ENCODE peak calls at places on chromosomes 12 and 14, in nine cellular contexts. D is stomach, B is HepG2, H is SK-N-SH, P is GM12878, Y is K562, E is transverse colon, W is upper lobe of left lung, L is H1. S is an unnamed sample.

GRCh38 chr12:79830425-79830824 is 104.5 kb downstream of the PPP1R12A start:
- DNase-seq in B (no peak), E (no peak), P (no peak), Y (no peak), H (no peak), L (no peak), D (no peak), W (no peak), S (no peak)

GRCh38 chr14:35144029-35144428 is 21.7 kb downstream of the PRORP start:
- DNase-seq in P (no peak), D (no peak), E (no peak), L (no peak), Y (no peak), H (no peak), W (no peak), B (peak), S (no peak)

GRCh38 chr12:4881665-4882064 is 28.0 kb upstream of the KCNA1 start:
- DNase-seq in E (no peak), B (no peak), Y (no peak), L (no peak), H (no peak), D (no peak), P (no peak), W (no peak), S (no peak)

GRCh38 chr14:76641541-76641940 is 119.7 kb upstream of the VASH1 start:
- DNase-seq in W (no peak), L (no peak), B (no peak), Y (no peak), H (no peak), E (no peak), P (no peak), D (no peak), S (no peak)

GRCh38 chr12:2624543-2625266 is 170.1 kb upstream of the FKBP4 start:
- DNase-seq in B (no peak), D (no peak), Y (peak), L (peak), E (no peak), P (no peak), W (no peak), H (peak), S (no peak)

GRCh38 chr12:49020441-49020840 is 1.9 kb upstream of the PRKAG1 start:
- DNase-seq in H (peak), D (no peak), P (no peak), Y (no peak), W (no peak), L (no peak), B (no peak), E (peak), S (no peak)

GRCh38 chr12:72272731-72273498 is 745 bp downstream of the TRHDE start:
- DNase-seq in H (peak), B (no peak), E (no peak), D (no peak), W (peak), P (no peak), Y (no peak), L (no peak), S (no peak)

GRCh38 chr12:116426391-116427136 is 132.6 kb upstream of the MAP1LC3B2 start:
- DNase-seq in D (no peak), P (no peak), B (no peak), Y (peak), W (no peak), E (peak), H (peak), L (peak), S (peak)

GRCh38 chr14:68705741-68706283 is 87.1 kb downstream of the ZFP36L1 start:
- DNase-seq in P (no peak), B (no peak), Y (no peak), D (peak), H (no peak), W (peak), E (peak), L (no peak), S (no peak)

GRCh38 chr14:104118006-104118844 is 20.2 kb upstream of the KIF26A start:
- DNase-seq in B (no peak), L (no peak), H (peak), D (peak), P (no peak), E (peak), Y (no peak), W (no peak), S (no peak)

GRCh38 chr14:100896369-100897060 is 7.0 kb downstream of the RTL1 start:
- DNase-seq in E (no peak), L (no peak), D (no peak), P (no peak), Y (no peak), W (no peak), B (no peak), H (peak), S (no peak)

GRCh38 chr14:68864301-68864810 is 71.5 kb upstream of the ZFP36L1 start:
- DNase-seq in D (no peak), Y (no peak), H (no peak), L (no peak), W (no peak), E (no peak), B (no peak), P (no peak), S (no peak)

GRCh38 chr12:124411291-124411878 is 116.5 kb downstream of the RFLNA start:
- DNase-seq in D (no peak), P (no peak), L (no peak), E (peak), Y (no peak), H (peak), W (no peak), B (no peak), S (peak)

GRCh38 chr14:61218765-61219164 is 62.4 kb downstream of the TMEM30B start:
- DNase-seq in P (no peak), B (no peak), E (no peak), D (no peak), L (no peak), W (no peak), H (peak), Y (no peak), S (no peak)

GRCh38 chr12:4701863-4702262 is 18.3 kb upstream of the GALNT8 start:
- DNase-seq in P (no peak), H (no peak), D (no peak), B (no peak), L (no peak), W (no peak), Y (no peak), E (no peak), S (peak)

GRCh38 chr14:50070230-50070629 is 46.1 kb downstream of the VCPKMT start:
- DNase-seq in B (no peak), L (no peak), P (no peak), E (no peak), D (no peak), W (no peak), Y (no peak), H (no peak), S (no peak)

GRCh38 chr14:73753043-73753886 is 39.1 kb upstream of the PNMA1 start:
- DNase-seq in D (peak), L (no peak), W (peak), B (peak), P (no peak), Y (peak), E (peak), H (peak), S (no peak)

GRCh38 chr14:71242237-71242748 is 335.0 kb downstream of the PCNX1 start:
- DNase-seq in Y (no peak), W (no peak), D (no peak), H (peak), E (no peak), P (no peak), B (no peak), L (no peak), S (no peak)

GRCh38 chr12:72264548-72265175 is 7.5 kb upstream of the TRHDE start:
- DNase-seq in B (peak), D (no peak), H (peak), Y (peak), L (no peak), E (no peak), W (no peak), P (no peak), S (no peak)

GRCh38 chr14:77074969-77075368 is 23.1 kb upstream of the CIPC start:
- DNase-seq in D (no peak), P (no peak), B (no peak), W (no peak), Y (no peak), H (no peak), E (no peak), L (no peak), S (no peak)

GRCh38 chr14:101478096-101478495 is 83.2 kb upstream of the DIO3 start:
- DNase-seq in H (no peak), D (peak), L (no peak), P (no peak), Y (no peak), E (no peak), W (no peak), B (no peak), S (no peak)

GRCh38 chr12:9741726-9742125 is 8.8 kb upstream of the CLECL1 start:
- DNase-seq in L (no peak), E (peak), B (no peak), D (peak), W (peak), H (no peak), P (peak), Y (no peak), S (no peak)

GRCh38 chr12:41223600-41223999 is 35.5 kb downstream of the PDZRN4 start:
- DNase-seq in P (no peak), B (no peak), D (no peak), L (no peak), E (no peak), W (no peak), H (no peak), Y (no peak), S (no peak)

GRCh38 chr12:93572712-93573551 is 457 bp downstream of the SOCS2 start:
- DNase-seq in Y (peak), B (no peak), H (peak), D (no peak), E (peak), W (no peak), P (no peak), L (no peak), S (no peak)

GRCh38 chr14:70036665-70037064 is 152.1 kb downstream of the SLC8A3 start:
- DNase-seq in D (no peak), P (no peak), L (no peak), H (no peak), B (peak), Y (no peak), W (no peak), E (no peak), S (no peak)

GRCh38 chr14:104107611-104108569 is 22.4 kb downstream of the ASPG start:
- DNase-seq in E (peak), P (no peak), H (peak), Y (peak), B (no peak), W (peak), L (no peak), D (peak), S (no peak)

GRCh38 chr14:64707661-64708060 is 3.4 kb downstream of the PLEKHG3 start:
- DNase-seq in L (no peak), D (no peak), Y (no peak), W (peak), P (no peak), H (no peak), E (peak), B (peak), S (no peak)

GRCh38 chr12:25364529-25365339 is 114.0 kb upstream of the KRAS start:
- DNase-seq in Y (no peak), D (no peak), B (no peak), E (no peak), H (peak), P (no peak), L (no peak), W (no peak), S (no peak)

GRCh38 chr12:32947203-32947795 is 50.7 kb upstream of the PKP2 start:
- DNase-seq in D (no peak), W (no peak), L (no peak), Y (peak), H (peak), B (peak), P (no peak), E (no peak), S (no peak)

GRCh38 chr12:65728913-65729793 is 95.1 kb upstream of the HMGA2 start:
- DNase-seq in Y (no peak), B (no peak), E (peak), D (no peak), H (no peak), P (no peak), W (no peak), L (no peak), S (peak)

GRCh38 chr14:81206115-81206514 is 14.6 kb downstream of the GTF2A1 start:
- DNase-seq in P (no peak), Y (no peak), E (no peak), L (no peak), D (no peak), W (no peak), B (peak), H (no peak), S (no peak)
- TF ChIP-seq EP300 in P (no peak), Y (no peak), E (no peak), L (no peak), D (no peak), W (no peak), B (no peak), H (no peak), S (no peak)

GRCh38 chr12:6072302-6072752 is 52.1 kb downstream of the VWF start:
- DNase-seq in P (no peak), E (no peak), D (no peak), W (no peak), B (peak), H (no peak), Y (no peak), L (no peak), S (no peak)
- TF ChIP-seq POLR2AphosphoS5 in P (no peak), E (no peak), D (no peak), W (peak), B (no peak), H (no peak), Y (no peak), L (no peak), S (no peak)

DNA sequence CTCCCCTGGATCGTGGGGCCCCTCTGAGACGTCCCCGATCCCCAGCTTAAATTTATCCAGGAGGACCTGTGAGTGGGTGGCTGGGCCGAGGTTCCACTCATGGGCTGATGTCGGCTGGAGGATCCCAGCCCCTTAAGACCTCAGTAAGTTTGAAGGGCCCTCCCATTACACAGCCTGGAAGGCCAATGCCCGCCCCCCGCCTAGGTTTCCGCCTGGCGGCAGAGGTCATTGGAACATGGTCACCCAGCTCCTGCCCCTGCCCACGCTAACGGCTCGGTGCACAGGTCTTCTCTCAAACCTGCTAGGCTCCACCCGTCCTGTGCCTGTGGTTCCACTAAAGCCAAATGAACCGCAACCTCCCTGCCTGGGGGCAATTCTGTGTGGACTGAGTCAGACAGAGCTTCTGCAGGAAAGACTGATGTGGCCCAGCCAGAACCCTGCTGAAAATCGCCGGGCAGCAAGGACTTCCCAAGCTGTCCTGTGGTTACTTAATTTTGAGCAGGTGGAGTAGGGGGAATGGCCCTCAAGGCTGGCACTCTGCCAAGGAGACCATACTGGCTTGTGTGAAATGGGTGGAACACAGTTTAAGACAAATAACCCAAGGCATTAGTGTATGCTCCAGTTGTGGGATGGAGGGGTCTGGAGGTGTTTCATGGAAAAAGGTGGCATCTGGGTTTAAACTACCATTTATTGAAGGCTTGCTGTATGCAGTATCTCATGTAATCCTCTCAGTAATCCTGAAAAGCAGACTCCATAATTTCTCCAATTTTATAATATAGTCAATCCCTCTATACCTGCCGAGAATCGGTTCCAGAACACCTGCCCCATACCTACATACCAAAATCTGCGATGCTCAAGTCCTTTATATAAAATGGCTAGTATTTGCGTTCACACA is 903 bp upstream of the NT5DC3 start:
- DNase-seq in B (peak), H (no peak), W (peak), E (no peak), D (peak), P (no peak), Y (peak), L (peak), S (no peak)
- TF ChIP-seq EP300 in B (no peak), H (no peak), W (no peak), E (no peak), D (no peak), P (no peak), Y (no peak), L (no peak), S (no peak)

GRCh38 chr12:47777741-47778558 is 4.9 kb downstream of the SLC48A1 start:
- DNase-seq in B (no peak), H (peak), Y (peak), P (no peak), W (no peak), L (no peak), E (no peak), D (peak), S (no peak)
- TF ChIP-seq POLR2AphosphoS5 in B (no peak), H (no peak), Y (peak), P (no peak), W (peak), L (no peak), E (no peak), D (no peak), S (no peak)

DNA sequence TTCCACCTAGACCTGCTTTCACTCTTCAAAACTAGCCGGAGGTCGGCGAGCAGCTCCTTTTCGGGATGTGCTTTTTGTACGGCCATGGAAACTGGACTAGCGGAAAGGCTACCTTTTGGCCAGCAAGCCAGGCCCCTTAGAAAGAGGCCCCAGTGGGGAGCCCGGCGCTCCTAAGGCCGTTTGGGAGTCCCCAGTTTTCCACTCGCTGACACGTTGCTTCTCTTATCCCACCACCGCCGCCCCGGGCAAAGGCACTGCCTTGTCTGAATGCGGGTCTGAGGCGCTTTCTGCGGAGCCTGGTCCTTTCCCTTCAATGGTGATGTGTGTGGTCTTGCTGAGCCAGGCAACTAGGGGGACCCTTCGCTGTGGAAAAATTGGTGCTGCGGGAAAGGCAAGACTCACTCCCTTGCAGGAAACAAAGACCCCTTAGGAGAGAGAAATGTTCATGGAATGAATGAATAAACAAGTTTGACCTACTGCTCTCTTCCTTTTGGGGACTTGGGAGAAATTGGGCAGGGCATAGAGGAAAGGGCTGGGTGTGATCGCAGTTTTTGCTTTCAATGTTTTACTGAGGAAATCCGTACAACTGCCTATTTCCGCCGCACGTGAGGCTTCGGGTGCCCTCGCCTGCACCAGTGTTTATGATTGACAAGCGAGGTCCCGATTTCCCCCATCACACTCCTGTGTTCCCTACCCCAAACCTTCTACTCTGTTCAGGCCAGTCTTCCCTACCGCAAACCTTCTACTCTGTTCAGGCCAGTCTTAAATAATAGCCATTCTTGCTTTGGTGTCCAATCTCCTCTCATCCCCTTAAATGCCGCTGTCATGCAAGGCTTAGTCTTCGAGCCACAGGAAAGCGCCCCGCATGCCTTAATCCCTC is 970 bp upstream of the SLC38A2 start:
- DNase-seq in P (no peak), D (peak), H (peak), W (peak), L (no peak), B (peak), Y (peak), E (peak), S (no peak)
- TF ChIP-seq EP300 in P (no peak), D (no peak), H (no peak), W (no peak), L (no peak), B (no peak), Y (no peak), E (no peak), S (no peak)

DNA sequence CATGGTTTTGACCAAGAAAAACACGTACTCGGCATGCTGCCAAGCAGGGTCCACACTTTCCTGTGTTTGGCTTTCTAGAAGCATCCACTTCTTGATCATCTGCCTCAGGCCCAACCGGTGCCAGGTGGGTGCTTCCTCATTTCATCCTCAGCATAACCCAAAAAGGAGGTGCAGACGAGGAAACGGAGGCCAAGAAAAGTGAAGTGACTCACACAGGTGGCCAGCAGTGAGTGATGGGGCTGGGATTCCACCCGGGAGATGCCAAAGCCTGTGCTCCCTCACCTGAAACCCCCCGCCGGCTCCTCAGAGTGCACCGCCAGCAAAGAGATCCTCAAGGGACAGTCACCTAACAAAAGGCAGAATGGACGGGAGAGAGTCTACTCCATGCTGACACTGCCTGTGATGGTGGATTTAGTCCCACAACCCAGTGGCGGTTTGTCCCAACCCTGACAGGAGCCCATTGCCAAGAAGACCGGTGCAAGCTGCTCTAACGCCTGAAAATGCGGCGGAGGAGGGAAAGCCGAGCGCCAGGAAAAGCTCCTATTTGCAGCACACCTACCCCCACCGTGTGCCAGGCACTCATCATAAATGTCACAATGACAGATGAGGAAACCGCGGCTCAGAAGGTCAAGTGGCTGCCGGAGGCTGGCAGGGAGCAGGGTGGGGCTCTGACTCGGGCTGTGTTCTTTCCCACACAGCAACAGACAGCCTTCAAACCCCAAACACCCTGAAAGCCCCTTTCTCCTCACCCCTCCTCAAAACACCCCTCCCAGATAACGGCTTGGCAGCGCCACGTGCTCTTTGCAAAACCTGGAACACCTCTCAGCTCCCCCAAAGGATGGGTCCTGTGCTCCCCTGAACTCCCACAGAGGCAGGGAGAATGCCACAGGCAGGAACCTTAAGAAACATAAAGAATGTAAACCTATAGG is 18.8 kb downstream of the BCL11B start:
- DNase-seq in P (no peak), L (no peak), D (no peak), W (no peak), Y (no peak), B (no peak), E (no peak), H (no peak), S (no peak)
- TF ChIP-seq POLR2AphosphoS5 in P (no peak), L (no peak), D (no peak), W (no peak), Y (no peak), B (no peak), E (no peak), H (no peak), S (no peak)

GRCh38 chr12:54162741-54163140 is 26.0 kb downstream of the SMUG1 start:
- DNase-seq in D (no peak), P (no peak), Y (no peak), L (no peak), B (no peak), E (no peak), H (no peak), W (no peak), S (no peak)
- TF ChIP-seq EP300 in D (no peak), P (no peak), Y (no peak), L (no peak), B (no peak), E (no peak), H (no peak), W (no peak), S (no peak)

GRCh38 chr12:78562358-78563205 is 302.0 kb upstream of the SYT1 start:
- DNase-seq in W (no peak), L (no peak), Y (peak), D (no peak), B (peak), E (no peak), H (no peak), P (no peak), S (no peak)
- TF ChIP-seq POLR2AphosphoS5 in W (no peak), L (no peak), Y (no peak), D (no peak), B (no peak), E (no peak), H (no peak), P (no peak), S (no peak)

GRCh38 chr12:104790296-104791125 is 167.6 kb downstream of the SLC41A2 start:
- DNase-seq in B (peak), E (peak), P (peak), W (peak), Y (peak), D (peak), L (no peak), H (peak), S (no peak)
- TF ChIP-seq EP300 in B (no peak), E (no peak), P (no peak), W (no peak), Y (no peak), D (no peak), L (no peak), H (no peak), S (no peak)